ENCODE peak calls at places on chromosome 11, in seven cellular contexts. One of them, this sample, is unnamed.

GRCh38 chr11:12841946-12842630 is 167.0 kb upstream of the RASSF10 start:
- DNase-seq in right atrium auricular region: no peak
- DNase-seq in pancreas: no peak
- DNase-seq in fibroblast of villous mesenchyme: peak
- DNase-seq in neural crest cell: no peak
- DNase-seq in GM10248: no peak
- DNase-seq in GM13977: no peak
- DNase-seq in this sample: no peak

GRCh38 chr11:44744160-44744559 is 17.4 kb downstream of the TSPAN18 start:
- DNase-seq in right atrium auricular region: no peak
- DNase-seq in pancreas: no peak
- DNase-seq in fibroblast of villous mesenchyme: peak
- DNase-seq in neural crest cell: no peak
- DNase-seq in GM10248: no peak
- DNase-seq in GM13977: no peak
- DNase-seq in this sample: no peak

GRCh38 chr11:7673724-7674434 is 579 bp upstream of the CYB5R2 start:
- DNase-seq in right atrium auricular region: no peak
- DNase-seq in pancreas: no peak
- DNase-seq in fibroblast of villous mesenchyme: peak
- DNase-seq in neural crest cell: peak
- DNase-seq in GM10248: peak
- DNase-seq in GM13977: peak
- DNase-seq in this sample: peak

GRCh38 chr11:20047006-20047405 is 113.3 kb downstream of the DBX1 start:
- DNase-seq in right atrium auricular region: no peak
- DNase-seq in pancreas: no peak
- DNase-seq in fibroblast of villous mesenchyme: no peak
- DNase-seq in neural crest cell: no peak
- DNase-seq in GM10248: no peak
- DNase-seq in GM13977: no peak
- DNase-seq in this sample: no peak

GRCh38 chr11:1948389-1948788 is 1.3 kb downstream of the MRPL23 start:
- DNase-seq in right atrium auricular region: no peak
- DNase-seq in pancreas: no peak
- DNase-seq in fibroblast of villous mesenchyme: no peak
- DNase-seq in neural crest cell: no peak
- DNase-seq in GM10248: no peak
- DNase-seq in GM13977: no peak
- DNase-seq in this sample: no peak

GRCh38 chr11:2827792-2828191 is 57.8 kb downstream of the CDKN1C start:
- DNase-seq in right atrium auricular region: no peak
- DNase-seq in pancreas: peak
- DNase-seq in fibroblast of villous mesenchyme: no peak
- DNase-seq in neural crest cell: no peak
- DNase-seq in GM10248: no peak
- DNase-seq in GM13977: no peak
- DNase-seq in this sample: no peak

GRCh38 chr11:123853038-123853437 is 32.4 kb downstream of the TMEM225 start:
- DNase-seq in right atrium auricular region: no peak
- DNase-seq in pancreas: no peak
- DNase-seq in fibroblast of villous mesenchyme: no peak
- DNase-seq in neural crest cell: no peak
- DNase-seq in GM10248: no peak
- DNase-seq in GM13977: no peak
- DNase-seq in this sample: no peak

GRCh38 chr11:10181811-10182210 is 112.2 kb downstream of the SBF2 start:
- DNase-seq in right atrium auricular region: no peak
- DNase-seq in pancreas: no peak
- DNase-seq in fibroblast of villous mesenchyme: peak
- DNase-seq in neural crest cell: no peak
- DNase-seq in GM10248: peak
- DNase-seq in GM13977: peak
- DNase-seq in this sample: peak

GRCh38 chr11:15139101-15139770 is 24.5 kb downstream of the INSC start:
- DNase-seq in right atrium auricular region: no peak
- DNase-seq in pancreas: no peak
- DNase-seq in fibroblast of villous mesenchyme: no peak
- DNase-seq in neural crest cell: no peak
- DNase-seq in GM10248: no peak
- DNase-seq in GM13977: no peak
- DNase-seq in this sample: no peak

GRCh38 chr11:5689551-5689983 is at the start of gene TRIM22:
- DNase-seq in right atrium auricular region: no peak
- DNase-seq in pancreas: no peak
- DNase-seq in fibroblast of villous mesenchyme: peak
- DNase-seq in neural crest cell: no peak
- DNase-seq in GM10248: peak
- DNase-seq in GM13977: peak
- DNase-seq in this sample: peak

GRCh38 chr11:32435152-32435480 is 223 bp downstream of the WT1 start:
- DNase-seq in right atrium auricular region: no peak
- DNase-seq in pancreas: no peak
- DNase-seq in fibroblast of villous mesenchyme: no peak
- DNase-seq in neural crest cell: no peak
- DNase-seq in GM10248: no peak
- DNase-seq in GM13977: no peak
- DNase-seq in this sample: peak

GRCh38 chr11:10540546-10540914 is 457 bp downstream of the RNF141 start:
- DNase-seq in right atrium auricular region: no peak
- DNase-seq in pancreas: peak
- DNase-seq in fibroblast of villous mesenchyme: peak
- DNase-seq in neural crest cell: no peak
- DNase-seq in GM10248: no peak
- DNase-seq in GM13977: no peak
- DNase-seq in this sample: no peak

GRCh38 chr11:79050784-79051183 is 390.0 kb downstream of the TENM4 start:
- DNase-seq in right atrium auricular region: no peak
- DNase-seq in pancreas: no peak
- DNase-seq in fibroblast of villous mesenchyme: no peak
- DNase-seq in neural crest cell: no peak
- DNase-seq in GM10248: no peak
- DNase-seq in GM13977: no peak
- DNase-seq in this sample: no peak

GRCh38 chr11:93895106-93895862 is 44.9 kb upstream of the VSTM5 start:
- DNase-seq in right atrium auricular region: no peak
- DNase-seq in pancreas: no peak
- DNase-seq in fibroblast of villous mesenchyme: peak
- DNase-seq in neural crest cell: peak
- DNase-seq in GM10248: no peak
- DNase-seq in GM13977: peak
- DNase-seq in this sample: peak

GRCh38 chr11:44955019-44955738 is 4.5 kb upstream of the TP53I11 start:
- DNase-seq in right atrium auricular region: peak
- DNase-seq in pancreas: no peak
- DNase-seq in fibroblast of villous mesenchyme: peak
- DNase-seq in neural crest cell: no peak
- DNase-seq in GM10248: no peak
- DNase-seq in GM13977: no peak
- DNase-seq in this sample: no peak

GRCh38 chr11:117816151-117816741 is 8.3 kb downstream of the FXYD2 start:
- DNase-seq in right atrium auricular region: peak
- DNase-seq in pancreas: peak
- DNase-seq in fibroblast of villous mesenchyme: no peak
- DNase-seq in neural crest cell: peak
- DNase-seq in GM10248: no peak
- DNase-seq in GM13977: no peak
- DNase-seq in this sample: no peak

GRCh38 chr11:123213307-123213708 is 18.3 kb upstream of the CLMP start:
- DNase-seq in right atrium auricular region: no peak
- DNase-seq in pancreas: no peak
- DNase-seq in fibroblast of villous mesenchyme: no peak
- DNase-seq in neural crest cell: no peak
- DNase-seq in GM10248: no peak
- DNase-seq in GM13977: no peak
- DNase-seq in this sample: no peak

GRCh38 chr11:110984147-110984546 is 261.4 kb upstream of the POU2AF2 start:
- DNase-seq in right atrium auricular region: no peak
- DNase-seq in pancreas: no peak
- DNase-seq in fibroblast of villous mesenchyme: peak
- DNase-seq in neural crest cell: no peak
- DNase-seq in GM10248: no peak
- DNase-seq in GM13977: no peak
- DNase-seq in this sample: no peak

GRCh38 chr11:3111919-3112690 is 53.0 kb downstream of the OSBPL5 start:
- DNase-seq in right atrium auricular region: no peak
- DNase-seq in pancreas: no peak
- DNase-seq in fibroblast of villous mesenchyme: peak
- DNase-seq in neural crest cell: no peak
- DNase-seq in GM10248: no peak
- DNase-seq in GM13977: no peak
- DNase-seq in this sample: no peak

GRCh38 chr11:116542386-116542785 is 230.4 kb downstream of the BUD13 start:
- DNase-seq in right atrium auricular region: no peak
- DNase-seq in pancreas: no peak
- DNase-seq in fibroblast of villous mesenchyme: no peak
- DNase-seq in neural crest cell: no peak
- DNase-seq in GM10248: no peak
- DNase-seq in GM13977: no peak
- DNase-seq in this sample: no peak

GRCh38 chr11:131223198-131223975 is 147.0 kb upstream of the NTM start:
- DNase-seq in right atrium auricular region: no peak
- DNase-seq in pancreas: no peak
- DNase-seq in fibroblast of villous mesenchyme: no peak
- DNase-seq in neural crest cell: no peak
- DNase-seq in GM10248: no peak
- DNase-seq in GM13977: no peak
- DNase-seq in this sample: no peak

GRCh38 chr11:12087075-12087775 is 23.2 kb upstream of the MICAL2 start:
- DNase-seq in right atrium auricular region: no peak
- DNase-seq in pancreas: no peak
- DNase-seq in fibroblast of villous mesenchyme: peak
- DNase-seq in neural crest cell: no peak
- DNase-seq in GM10248: no peak
- DNase-seq in GM13977: no peak
- DNase-seq in this sample: no peak

GRCh38 chr11:125218336-125218735 is 53.8 kb downstream of the PKNOX2 start:
- DNase-seq in right atrium auricular region: no peak
- DNase-seq in pancreas: no peak
- DNase-seq in fibroblast of villous mesenchyme: no peak
- DNase-seq in neural crest cell: no peak
- DNase-seq in GM10248: no peak
- DNase-seq in GM13977: no peak
- DNase-seq in this sample: no peak

GRCh38 chr11:134580635-134581025 is 168.6 kb upstream of the B3GAT1 start:
- DNase-seq in right atrium auricular region: peak
- DNase-seq in pancreas: no peak
- DNase-seq in fibroblast of villous mesenchyme: no peak
- DNase-seq in neural crest cell: no peak
- DNase-seq in GM10248: peak
- DNase-seq in GM13977: no peak
- DNase-seq in this sample: no peak

GRCh38 chr11:123536690-123537437 is 106.8 kb downstream of the GRAMD1B start:
- DNase-seq in right atrium auricular region: no peak
- DNase-seq in pancreas: no peak
- DNase-seq in fibroblast of villous mesenchyme: peak
- DNase-seq in neural crest cell: no peak
- DNase-seq in GM10248: no peak
- DNase-seq in GM13977: no peak
- DNase-seq in this sample: no peak

DNA sequence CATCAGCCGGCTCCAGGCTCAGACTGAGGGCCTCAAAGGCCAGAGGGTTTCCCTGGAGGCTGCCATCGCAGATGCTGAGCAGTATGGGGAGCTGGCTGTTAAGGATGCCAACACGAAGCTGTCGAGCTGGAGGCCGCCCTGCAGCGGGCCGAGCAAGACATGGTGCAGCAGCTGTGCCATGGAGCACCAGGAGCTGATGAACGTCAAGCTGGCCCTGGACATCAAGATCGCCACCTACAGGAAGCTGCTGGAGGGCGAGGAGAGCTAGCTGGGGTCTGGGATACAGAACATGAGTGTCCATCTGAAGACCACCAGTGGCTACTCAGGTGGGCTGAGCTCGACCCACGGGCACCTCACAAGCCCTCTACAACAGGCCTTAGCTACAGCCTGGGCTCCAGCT is 4.0 kb upstream of the SCUBE2 start:
- DNase-seq in right atrium auricular region: no peak
- DNase-seq in pancreas: no peak
- DNase-seq in fibroblast of villous mesenchyme: no peak
- DNase-seq in neural crest cell: no peak
- DNase-seq in GM10248: no peak
- DNase-seq in GM13977: no peak
- DNase-seq in this sample: no peak
- TF ChIP-seq CTCF in right atrium auricular region: no peak
- TF ChIP-seq CTCF in pancreas: no peak
- TF ChIP-seq CTCF in fibroblast of villous mesenchyme: peak
- TF ChIP-seq CTCF in neural crest cell: no peak
- TF ChIP-seq CTCF in GM10248: peak
- TF ChIP-seq CTCF in GM13977: peak
- TF ChIP-seq CTCF in this sample: peak

GRCh38 chr11:811446-812245 is 1.9 kb downstream of the RPLP2 start:
- DNase-seq in right atrium auricular region: no peak
- DNase-seq in pancreas: no peak
- DNase-seq in fibroblast of villous mesenchyme: no peak
- DNase-seq in neural crest cell: no peak
- DNase-seq in GM10248: no peak
- DNase-seq in GM13977: no peak
- DNase-seq in this sample: no peak
- TF ChIP-seq CTCF in right atrium auricular region: no peak
- TF ChIP-seq CTCF in pancreas: no peak
- TF ChIP-seq CTCF in fibroblast of villous mesenchyme: peak
- TF ChIP-seq CTCF in neural crest cell: no peak
- TF ChIP-seq CTCF in GM10248: no peak
- TF ChIP-seq CTCF in GM13977: no peak
- TF ChIP-seq CTCF in this sample: no peak

DNA sequence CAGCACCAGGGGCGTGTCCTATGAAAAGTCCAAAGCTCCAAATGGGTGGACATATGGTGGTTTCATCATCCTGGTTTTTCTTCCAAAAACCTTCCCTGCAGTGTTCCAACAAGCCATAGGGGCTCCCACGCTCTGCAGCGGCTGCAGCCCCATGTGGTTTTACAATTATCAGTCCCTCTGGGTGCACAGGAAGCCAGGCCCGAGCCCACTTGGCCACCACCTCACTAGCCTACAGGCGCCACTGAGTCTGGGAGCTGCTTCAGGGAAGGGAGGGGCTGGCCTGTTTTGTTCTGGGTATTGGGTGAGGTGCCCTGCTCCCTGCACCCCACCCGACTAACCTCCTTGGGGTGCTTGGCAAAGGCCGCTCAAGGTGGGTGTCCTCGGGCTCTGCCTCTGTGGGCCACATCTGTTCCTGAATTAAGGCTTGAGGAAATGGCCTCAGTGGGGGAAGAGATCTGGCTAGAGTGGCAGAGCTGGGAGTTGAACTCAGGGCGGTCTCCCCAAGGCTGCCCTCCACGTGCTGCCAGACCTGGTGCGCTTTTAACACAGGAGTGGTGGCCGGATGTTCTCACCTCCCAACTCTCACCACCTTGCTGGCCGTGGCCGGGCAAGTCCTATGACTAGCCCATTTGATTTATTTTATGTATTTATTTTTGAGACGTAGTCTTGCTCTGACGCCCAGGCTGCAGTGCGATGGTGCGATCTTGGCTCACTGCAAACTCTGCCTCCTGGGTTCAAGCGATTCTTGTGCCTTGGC is 5.3 kb upstream of the CDC42BPG start:
- DNase-seq in right atrium auricular region: no peak
- DNase-seq in pancreas: no peak
- DNase-seq in fibroblast of villous mesenchyme: peak
- DNase-seq in neural crest cell: no peak
- DNase-seq in GM10248: no peak
- DNase-seq in GM13977: no peak
- DNase-seq in this sample: no peak
- TF ChIP-seq CTCF in right atrium auricular region: peak
- TF ChIP-seq CTCF in pancreas: no peak
- TF ChIP-seq CTCF in fibroblast of villous mesenchyme: peak
- TF ChIP-seq CTCF in neural crest cell: no peak
- TF ChIP-seq CTCF in GM10248: no peak
- TF ChIP-seq CTCF in GM13977: no peak
- TF ChIP-seq CTCF in this sample: no peak

GRCh38 chr11:104332110-104332509 is 168.2 kb upstream of the PDGFD start:
- DNase-seq in right atrium auricular region: no peak
- DNase-seq in pancreas: no peak
- DNase-seq in fibroblast of villous mesenchyme: no peak
- DNase-seq in neural crest cell: peak
- DNase-seq in GM10248: no peak
- DNase-seq in GM13977: no peak
- DNase-seq in this sample: no peak
- TF ChIP-seq CTCF in right atrium auricular region: no peak
- TF ChIP-seq CTCF in pancreas: no peak
- TF ChIP-seq CTCF in fibroblast of villous mesenchyme: peak
- TF ChIP-seq CTCF in neural crest cell: peak
- TF ChIP-seq CTCF in GM10248: peak
- TF ChIP-seq CTCF in GM13977: peak
- TF ChIP-seq CTCF in this sample: no peak